ENCODE peak calls at places on chromosomes 6 and 20, in seven cellular contexts. U is left ventricle myocardium inferior; X is esophagus squamous epithelium; V is mesendoderm; A is left lung; R is CD8-positive, alpha-beta memory T cell; I is thoracic aorta. M is an unnamed sample. For H3K4me1, the result is how much of the 10 kb centered on the place peaks cover.

GRCh38 chr6:36968266-36968977 is 13.9 kb downstream of the PI16 start:
- DNase-seq in U (peak), X (no peak), V (no peak), A (no peak), R (no peak), I (no peak), M (no peak)

GRCh38 chr6:159595173-159595572 is 97.9 kb downstream of the SOD2 start:
- DNase-seq in U (no peak), X (no peak), V (no peak), A (no peak), R (no peak), I (peak), M (peak)

GRCh38 chr6:30641048-30641447 is 5.9 kb upstream of the C6orf136 start:
- DNase-seq in U (no peak), X (no peak), V (no peak), A (no peak), R (no peak), I (no peak), M (no peak)

GRCh38 chr6:47484616-47485015 is 7.0 kb downstream of the CD2AP start:
- DNase-seq in U (no peak), X (no peak), V (no peak), A (no peak), R (no peak), I (no peak), M (no peak)

GRCh38 chr6:157881375-157881774 is 58.3 kb downstream of the SNX9 start:
- DNase-seq in U (no peak), X (no peak), V (no peak), A (no peak), R (no peak), I (no peak), M (no peak)

GRCh38 chr20:35304956-35305355 is 12.7 kb upstream of the FAM83C start:
- DNase-seq in U (no peak), X (no peak), V (no peak), A (no peak), R (no peak), I (no peak), M (no peak)

GRCh38 chr20:9578584-9578983 is 64.2 kb downstream of the LAMP5 start:
- DNase-seq in U (no peak), X (no peak), V (no peak), A (no peak), R (no peak), I (no peak), M (no peak)

GRCh38 chr6:92979281-92979680 is 440.1 kb downstream of the EPHA7 start:
- DNase-seq in U (no peak), X (no peak), V (no peak), A (no peak), R (no peak), I (no peak), M (no peak)

GRCh38 chr6:167825759-167826229 is 917 bp upstream of the AFDN start:
- DNase-seq in U (peak), X (no peak), V (peak), A (peak), R (no peak), I (no peak), M (peak)

GRCh38 chr6:149995971-149996370 is 29.4 kb downstream of the RAET1L start:
- DNase-seq in U (no peak), X (no peak), V (no peak), A (no peak), R (no peak), I (no peak), M (no peak)

GRCh38 chr6:43763812-43764522 is 6.0 kb upstream of the VEGFA start:
- DNase-seq in U (no peak), X (no peak), V (no peak), A (no peak), R (no peak), I (no peak), M (no peak)

GRCh38 chr20:46309945-46310344 is 1.6 kb upstream of the CDH22 start:
- DNase-seq in U (no peak), X (no peak), V (no peak), A (no peak), R (no peak), I (no peak), M (no peak)

GRCh38 chr20:18577942-18578341 is 9.9 kb upstream of the DTD1 start:
- DNase-seq in U (no peak), X (no peak), V (no peak), A (no peak), R (no peak), I (no peak), M (no peak)

GRCh38 chr20:6575912-6576391 is 191.5 kb upstream of the BMP2 start:
- DNase-seq in U (no peak), X (no peak), V (peak), A (no peak), R (no peak), I (no peak), M (no peak)

GRCh38 chr6:4055420-4056041 is 23.4 kb downstream of the FAM217A start:
- DNase-seq in U (no peak), X (no peak), V (peak), A (no peak), R (no peak), I (peak), M (no peak)

GRCh38 chr6:37818536-37819176 is 871 bp upstream of the ZFAND3 start:
- DNase-seq in U (peak), X (peak), V (peak), A (peak), R (peak), I (peak), M (peak)

GRCh38 chr6:68876792-68877493 is 241.9 kb downstream of the ADGRB3 start:
- DNase-seq in U (no peak), X (no peak), V (peak), A (no peak), R (no peak), I (no peak), M (no peak)

GRCh38 chr20:49452011-49452482 is 30.4 kb downstream of the KCNB1 start:
- DNase-seq in U (peak), X (no peak), V (no peak), A (no peak), R (peak), I (no peak), M (no peak)

GRCh38 chr6:161128680-161129196 is 137.2 kb downstream of the MAP3K4 start:
- DNase-seq in U (no peak), X (no peak), V (no peak), A (no peak), R (no peak), I (no peak), M (no peak)

GRCh38 chr6:166671434-166672061 is 44.5 kb upstream of the RPS6KA2 start:
- DNase-seq in U (no peak), X (no peak), V (peak), A (no peak), R (no peak), I (no peak), M (no peak)

GRCh38 chr6:170444056-170444505 is 109.0 kb downstream of the PSMB1 start:
- DNase-seq in U (no peak), X (no peak), V (no peak), A (peak), R (no peak), I (no peak), M (peak)

GRCh38 chr20:32227744-32228688 is 20.3 kb downstream of the POFUT1 start:
- DNase-seq in U (peak), X (no peak), V (peak), A (peak), R (no peak), I (no peak), M (no peak)

GRCh38 chr20:10047427-10047826 is 12.6 kb downstream of the ANKEF1 start:
- DNase-seq in U (no peak), X (no peak), V (peak), A (no peak), R (no peak), I (no peak), M (no peak)

GRCh38 chr6:90319044-90319443 is 22.4 kb upstream of the BACH2 start:
- DNase-seq in U (no peak), X (no peak), V (no peak), A (no peak), R (no peak), I (no peak), M (no peak)

GRCh38 chr20:62002882-62003480 is 62.7 kb downstream of the TAF4 start:
- DNase-seq in U (no peak), X (no peak), V (no peak), A (no peak), R (no peak), I (no peak), M (no peak)

GRCh38 chr20:58749098-58749766 is 56.6 kb downstream of the NPEPL1 start:
- DNase-seq in U (no peak), X (no peak), V (no peak), A (no peak), R (no peak), I (no peak), M (no peak)

GRCh38 chr20:54214566-54214965 is 6.7 kb downstream of the PFDN4 start:
- DNase-seq in U (no peak), X (no peak), V (no peak), A (no peak), R (no peak), I (no peak), M (no peak)

GRCh38 chr6:132972971-132973370 is 158.6 kb downstream of the RPS12 start:
- DNase-seq in U (no peak), X (no peak), V (no peak), A (no peak), R (no peak), I (no peak), M (no peak)

GRCh38 chr6:82494367-82494766 is 130.8 kb downstream of the TPBG start:
- DNase-seq in U (no peak), X (no peak), V (peak), A (no peak), R (no peak), I (no peak), M (no peak)

DNA sequence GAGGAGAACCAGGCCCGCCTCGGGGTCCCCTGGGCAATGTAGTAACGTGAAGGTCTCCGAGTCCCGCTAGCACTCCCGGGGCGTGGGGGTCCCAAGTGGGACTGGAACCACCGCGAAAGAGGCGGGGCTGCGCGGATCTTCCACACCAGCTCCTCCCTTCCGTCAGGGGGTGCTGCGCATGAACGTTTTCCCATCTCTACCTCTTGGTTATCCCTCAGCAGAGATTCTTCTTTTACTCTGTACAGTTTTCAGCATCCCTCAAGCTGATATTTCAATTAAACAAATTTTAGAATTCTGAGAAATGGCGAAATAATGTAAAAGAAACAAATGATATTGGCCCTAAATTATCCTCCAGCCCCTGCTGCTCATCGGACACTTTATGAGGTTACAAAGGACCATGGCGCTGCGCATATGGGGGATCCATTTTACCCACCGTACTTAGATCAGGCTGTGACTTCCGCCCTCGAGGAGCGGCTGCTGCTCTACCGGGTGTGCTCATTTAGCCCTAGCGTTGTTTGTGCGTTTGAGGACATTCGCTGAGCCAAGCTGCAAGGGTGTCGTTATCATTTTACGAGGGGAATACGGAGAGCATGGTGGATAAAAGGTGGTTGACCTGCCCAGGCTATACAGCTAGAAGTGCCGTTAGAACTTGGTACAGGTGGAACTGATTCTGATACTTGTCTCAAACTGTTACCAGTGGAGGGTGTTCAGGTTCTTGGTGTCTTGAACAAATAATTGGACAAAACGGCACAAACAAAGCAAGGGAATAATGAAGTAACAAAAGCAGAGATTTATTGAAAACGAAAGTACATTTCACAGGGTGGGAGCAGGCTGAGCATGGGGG is 75.2 kb upstream of the CHD6 start:
- DNase-seq in U (peak), X (peak), V (peak), A (peak), R (peak), I (peak), M (peak)
- H3K4me1 ChIP-seq in U (under half), X (under half), V (under half), A (under half), R (under half), I (under half), M (under half)

GRCh38 chr6:148359228-148359627 is 16.6 kb downstream of the SASH1 start:
- DNase-seq in U (no peak), X (no peak), V (no peak), A (no peak), R (no peak), I (no peak), M (no peak)

GRCh38 chr6:148370171-148370570 is 27.5 kb downstream of the SASH1 start:
- DNase-seq in U (no peak), X (no peak), V (no peak), A (no peak), R (no peak), I (no peak), M (no peak)

GRCh38 chr6:148367418-148368024 is 24.9 kb downstream of the SASH1 start:
- DNase-seq in U (peak), X (no peak), V (peak), A (no peak), R (no peak), I (no peak), M (peak)

GRCh38 chr6:148365037-148365436 is 22.4 kb downstream of the SASH1 start:
- DNase-seq in U (no peak), X (no peak), V (no peak), A (no peak), R (no peak), I (no peak), M (no peak)

GRCh38 chr6:148364056-148364844 is 21.6 kb downstream of the SASH1 start:
- DNase-seq in U (no peak), X (no peak), V (no peak), A (no peak), R (no peak), I (no peak), M (no peak)
- H3K4me3 ChIP-seq in U (peak), X (no peak), V (no peak), A (no peak), R (no peak), I (no peak), M (no peak)

DNA sequence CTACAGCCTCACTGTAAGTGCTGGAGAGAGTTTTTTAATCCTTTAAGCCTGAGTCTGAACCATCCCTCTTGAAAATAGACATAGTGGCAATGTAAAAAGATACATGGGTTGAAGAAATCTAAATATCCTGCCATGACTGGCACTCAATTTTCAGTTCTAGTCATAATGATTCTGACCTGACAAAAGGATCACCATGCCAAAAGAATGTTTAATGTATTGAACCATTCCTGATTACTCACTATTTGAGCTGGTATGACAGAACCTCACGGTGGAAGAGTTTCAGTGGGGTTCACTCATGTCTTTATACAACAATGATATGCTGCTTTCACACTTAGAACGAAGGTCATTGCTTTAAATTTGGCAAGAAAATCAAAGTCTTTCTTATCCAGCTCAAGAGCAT is 93.4 kb downstream of the HIVEP2 start:
- DNase-seq in U (no peak), X (no peak), V (no peak), A (no peak), R (no peak), I (no peak), M (no peak)
- H3K4me1 ChIP-seq in U (half or more), X (under half), V (under half), A (under half), R (half or more), I (half or more), M (under half)

DNA sequence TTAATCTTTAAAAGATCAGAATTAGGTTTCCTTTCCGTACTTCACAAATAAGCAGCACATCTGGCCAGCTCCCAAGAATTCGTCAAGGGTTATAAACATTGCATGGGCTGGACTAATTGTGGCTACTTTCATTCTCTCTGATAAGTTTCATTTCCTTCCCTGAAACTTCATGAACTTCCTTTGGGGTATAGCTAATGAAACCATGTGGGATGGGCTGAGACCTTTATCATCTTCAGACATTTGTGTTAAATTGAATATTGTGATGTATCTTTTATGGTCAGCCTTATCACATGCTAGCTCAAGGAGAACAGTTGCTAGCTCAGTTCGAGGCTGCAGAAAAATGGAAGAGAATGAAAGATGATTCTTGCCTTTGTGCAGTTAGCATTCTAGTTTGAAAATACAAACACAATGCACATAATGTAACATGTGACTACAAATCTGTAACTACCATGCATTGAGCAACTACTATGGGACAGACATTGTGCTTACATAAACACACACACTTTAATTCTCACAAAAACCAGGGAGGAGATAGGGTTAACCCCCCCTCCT is 1.7 kb upstream of the GMPR start:
- DNase-seq in U (no peak), X (no peak), V (no peak), A (no peak), R (no peak), I (no peak), M (no peak)
- H3K4me3 ChIP-seq in U (peak), X (no peak), V (no peak), A (peak), R (no peak), I (peak), M (peak)

DNA sequence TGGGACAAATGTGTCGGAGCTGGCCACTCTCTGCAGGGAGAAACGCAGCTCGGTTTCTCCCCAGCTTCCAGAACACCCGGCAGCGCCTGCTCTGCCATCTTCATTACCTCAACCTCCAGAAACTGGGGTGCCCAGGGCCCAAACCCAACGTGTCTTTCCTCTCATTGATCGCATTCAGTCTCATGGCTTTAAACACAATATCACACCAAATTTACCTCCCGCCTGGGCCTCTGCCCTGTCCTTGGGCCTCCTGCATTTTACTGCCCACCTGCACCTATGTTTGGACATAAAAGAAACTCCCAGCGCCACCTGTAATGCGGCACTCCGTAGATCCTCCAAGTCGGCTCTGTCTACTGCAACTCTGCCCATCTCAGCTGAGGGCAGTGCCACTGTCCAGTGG is 22.2 kb downstream of the SERPINB6 start:
- DNase-seq in U (no peak), X (no peak), V (no peak), A (no peak), R (no peak), I (no peak), M (no peak)
- H3K4me1 ChIP-seq in U (half or more), X (under half), V (under half), A (under half), R (under half), I (under half), M (under half)

DNA sequence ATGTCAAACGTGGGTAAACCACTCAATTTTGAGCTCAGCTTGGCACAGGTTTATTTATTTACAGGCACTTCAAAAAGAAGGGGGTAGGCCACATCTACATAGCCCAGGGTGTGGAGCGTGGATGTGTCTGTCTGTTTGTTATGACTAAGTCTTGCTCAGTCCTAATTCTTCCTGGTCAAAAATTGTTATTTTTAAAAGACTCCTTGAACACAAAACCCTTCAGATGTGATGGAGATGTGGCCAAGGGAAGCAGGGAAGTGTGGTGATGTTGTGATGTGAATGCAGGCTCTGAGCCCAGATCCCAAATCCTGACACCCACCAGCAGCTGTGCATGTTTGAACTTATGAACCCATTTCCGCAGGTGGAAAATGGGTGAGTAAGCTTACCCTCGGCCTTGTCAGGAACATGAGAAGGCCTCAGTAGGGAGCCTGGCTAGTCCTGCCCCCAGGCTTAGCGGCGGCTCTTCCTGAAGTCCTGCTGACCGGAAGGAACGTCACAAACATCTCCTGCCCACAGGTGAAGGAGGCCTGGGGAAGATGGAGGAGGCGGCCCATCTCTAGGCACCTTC is 119.7 kb downstream of the MYLK4 start:
- DNase-seq in U (no peak), X (no peak), V (peak), A (no peak), R (no peak), I (no peak), M (no peak)
- H3K4me3 ChIP-seq in U (no peak), X (no peak), V (no peak), A (no peak), R (no peak), I (no peak), M (no peak)